ENCODE peak calls at places on chromosomes 5 and 9, in four cellular contexts. F is tibial nerve, Q is HepG2, B is stomach. V is an unnamed sample.

GRCh38 chr9:120650352-120650751 is 63.9 kb downstream of the MEGF9 start:
- DNase-seq in F (no peak), Q (peak), B (no peak), V (no peak)

GRCh38 chr5:99037668-99038067 is 108.9 kb upstream of the CHD1 start:
- DNase-seq in F (no peak), Q (peak), B (peak), V (no peak)

GRCh38 chr5:152608514-152608913 is 203.4 kb upstream of the NMUR2 start:
- DNase-seq in F (no peak), Q (no peak), B (no peak), V (no peak)

GRCh38 chr5:132363431-132364112 is 5.9 kb upstream of the SLC22A5 start:
- DNase-seq in F (peak), Q (no peak), B (no peak), V (no peak)

GRCh38 chr5:35484241-35484640 is 133.4 kb upstream of the SPEF2 start:
- DNase-seq in F (no peak), Q (no peak), B (no peak), V (no peak)

GRCh38 chr9:20621553-20622329 is 558 bp downstream of the MLLT3 start:
- DNase-seq in F (peak), Q (peak), B (peak), V (peak)

GRCh38 chr5:118554241-118554640 is 434.1 kb downstream of the DTWD2 start:
- DNase-seq in F (no peak), Q (no peak), B (no peak), V (no peak)

GRCh38 chr9:126052791-126053190 is 273.8 kb upstream of the MVB12B start:
- DNase-seq in F (no peak), Q (no peak), B (no peak), V (no peak)

GRCh38 chr9:26176628-26177027 is 498.4 kb upstream of the TUSC1 start:
- DNase-seq in F (no peak), Q (no peak), B (no peak), V (no peak)

GRCh38 chr9:36142510-36143161 is 6.1 kb downstream of the GLIPR2 start:
- DNase-seq in F (no peak), Q (no peak), B (peak), V (no peak)

GRCh38 chr9:109251080-109251775 is 69.6 kb downstream of the EPB41L4B start:
- DNase-seq in F (no peak), Q (peak), B (peak), V (no peak)

GRCh38 chr5:1808466-1808865 is 7.3 kb downstream of the NDUFS6 start:
- DNase-seq in F (no peak), Q (no peak), B (no peak), V (no peak)

GRCh38 chr5:77768978-77769377 is 7.2 kb downstream of the TBCA start:
- DNase-seq in F (no peak), Q (no peak), B (no peak), V (no peak)

GRCh38 chr5:107840592-107840991 is 169.9 kb upstream of the EFNA5 start:
- DNase-seq in F (no peak), Q (no peak), B (no peak), V (no peak)

GRCh38 chr9:34139477-34140146 is 13.1 kb upstream of the DCAF12 start:
- DNase-seq in F (peak), Q (peak), B (peak), V (no peak)

GRCh38 chr5:132466453-132467291 is 23.9 kb downstream of the IRF1 start:
- DNase-seq in F (no peak), Q (peak), B (peak), V (peak)

GRCh38 chr9:21919377-21920362 is 74.5 kb downstream of the CDKN2A start:
- DNase-seq in F (no peak), Q (peak), B (no peak), V (no peak)

GRCh38 chr9:123715258-123715657 is 214.7 kb downstream of the DENND1A start:
- DNase-seq in F (no peak), Q (no peak), B (no peak), V (no peak)

GRCh38 chr5:169629847-169630548 is 7.1 kb upstream of the DOCK2 start:
- DNase-seq in F (no peak), Q (peak), B (no peak), V (no peak)

GRCh38 chr5:38420691-38421395 is 135.6 kb downstream of the LIFR start:
- DNase-seq in F (peak), Q (peak), B (peak), V (no peak)

GRCh38 chr9:109331353-109331752 is 10.5 kb upstream of the EPB41L4B start:
- DNase-seq in F (no peak), Q (no peak), B (peak), V (peak)

GRCh38 chr9:16343249-16344237 is 526.9 kb downstream of the BNC2 start:
- DNase-seq in F (peak), Q (no peak), B (no peak), V (no peak)

GRCh38 chr5:80010754-80011392 is 19.8 kb upstream of the MTX3 start:
- DNase-seq in F (no peak), Q (no peak), B (no peak), V (no peak)

GRCh38 chr9:34589656-34590375 is at the start of gene CNTFR:
- DNase-seq in F (no peak), Q (no peak), B (no peak), V (no peak)

GRCh38 chr5:74477082-74477453 is 163.5 kb downstream of the ENC1 start:
- DNase-seq in F (no peak), Q (no peak), B (no peak), V (no peak)

GRCh38 chr5:87139795-87140194 is 127.9 kb upstream of the RASA1 start:
- DNase-seq in F (no peak), Q (no peak), B (no peak), V (no peak)

GRCh38 chr5:90902170-90902569 is 343.6 kb downstream of the ADGRV1 start:
- DNase-seq in F (no peak), Q (no peak), B (no peak), V (no peak)

GRCh38 chr5:97157689-97158088 is 15.3 kb upstream of the LIX1 start:
- DNase-seq in F (no peak), Q (no peak), B (no peak), V (no peak)

GRCh38 chr9:69400470-69400869 is 75.5 kb downstream of the ENTREP1 start:
- DNase-seq in F (no peak), Q (no peak), B (no peak), V (no peak)

GRCh38 chr5:162107591-162107990 is 40.0 kb downstream of the GABRG2 start:
- DNase-seq in F (no peak), Q (no peak), B (no peak), V (no peak)

GRCh38 chr5:93359296-93359957 is 221.6 kb downstream of the NR2F1-AS1 start:
- DNase-seq in F (no peak), Q (no peak), B (no peak), V (no peak)

GRCh38 chr5:34412769-34413168 is 243.4 kb upstream of the RAI14 start:
- DNase-seq in F (no peak), Q (no peak), B (no peak), V (no peak)

GRCh38 chr5:34415559-34416198 is 240.4 kb upstream of the RAI14 start:
- DNase-seq in F (no peak), Q (no peak), B (no peak), V (no peak)

GRCh38 chr5:34411470-34412346 is 244.4 kb upstream of the RAI14 start:
- DNase-seq in F (no peak), Q (no peak), B (no peak), V (no peak)

GRCh38 chr5:34409376-34409775 is 246.8 kb upstream of the RAI14 start:
- DNase-seq in F (no peak), Q (no peak), B (no peak), V (no peak)

GRCh38 chr5:34410411-34411139 is 245.6 kb upstream of the RAI14 start:
- DNase-seq in F (no peak), Q (no peak), B (no peak), V (no peak)
- TF ChIP-seq EP300 in F (no peak), Q (no peak), B (no peak), V (no peak)

DNA sequence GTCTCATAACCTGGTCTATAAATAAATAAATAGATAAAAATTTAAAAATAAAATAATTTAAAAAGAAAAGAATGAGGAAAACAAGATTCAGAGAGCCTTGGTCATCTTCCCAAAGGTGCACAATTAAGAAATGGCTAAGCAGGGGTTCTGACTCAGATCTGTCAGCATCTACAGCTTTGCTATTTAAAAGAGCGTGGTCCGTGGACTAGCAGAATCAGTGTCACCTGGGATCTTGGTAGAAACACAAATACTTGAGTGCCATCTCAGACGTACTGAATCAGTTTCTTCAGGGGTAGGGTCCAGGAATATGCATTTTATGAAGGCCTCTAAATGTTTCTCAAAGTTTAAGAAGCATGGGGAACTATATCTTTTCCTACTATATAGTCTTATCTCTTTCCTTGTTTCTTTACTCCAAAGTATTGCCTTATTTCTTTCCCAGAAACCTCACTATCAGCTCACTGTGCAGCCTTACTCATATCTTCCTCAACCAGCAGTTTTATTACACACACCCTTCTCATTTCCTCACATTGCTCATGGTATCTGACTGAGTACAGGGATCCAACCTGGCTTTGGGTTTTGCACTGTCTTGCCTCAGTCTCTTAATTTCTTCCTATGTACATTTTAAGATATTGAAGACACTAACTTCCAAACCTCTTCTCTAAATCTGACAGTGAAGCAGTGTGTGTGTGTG is 58.6 kb downstream of the TMC1 start:
- DNase-seq in F (no peak), Q (no peak), B (no peak), V (no peak)
- TF ChIP-seq EP300 in F (peak), Q (no peak), B (no peak), V (no peak)

DNA sequence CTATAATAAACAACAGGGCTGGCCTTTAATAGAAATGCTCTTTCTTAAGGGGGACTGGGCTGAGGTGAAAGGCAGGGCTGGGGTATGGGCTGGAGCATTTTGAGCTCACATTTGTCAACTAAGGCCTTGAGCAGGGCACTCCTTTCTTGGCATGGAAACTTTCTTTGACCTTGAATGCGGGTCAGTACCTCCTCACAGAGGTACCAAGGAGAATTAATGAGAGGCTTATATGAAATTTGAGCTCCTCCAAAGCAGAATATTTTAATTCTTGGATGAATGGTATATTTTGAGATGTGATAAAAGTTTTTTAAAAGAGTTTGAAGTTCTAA is 3.1 kb downstream of the CYSTM1 start:
- DNase-seq in F (no peak), Q (no peak), B (peak), V (no peak)
- TF ChIP-seq EP300 in F (no peak), Q (no peak), B (no peak), V (no peak)

GRCh38 chr5:180870669-180871068 is 9.6 kb upstream of the ZFP62 start:
- DNase-seq in F (no peak), Q (no peak), B (no peak), V (no peak)

GRCh38 chr5:180868960-180869359 is 7.9 kb upstream of the ZFP62 start:
- DNase-seq in F (peak), Q (peak), B (peak), V (peak)

GRCh38 chr5:180872419-180872818 is 11.3 kb upstream of the ZFP62 start:
- DNase-seq in F (no peak), Q (no peak), B (no peak), V (no peak)

GRCh38 chr5:180866985-180867384 is 5.9 kb upstream of the ZFP62 start:
- DNase-seq in F (no peak), Q (no peak), B (no peak), V (no peak)

GRCh38 chr5:180869587-180869986 is 8.5 kb upstream of the ZFP62 start:
- DNase-seq in F (peak), Q (no peak), B (no peak), V (no peak)
- TF ChIP-seq EP300 in F (peak), Q (no peak), B (peak), V (peak)

GRCh38 chr9:82031538-82032280 is 43.1 kb downstream of the SPATA31D1 start:
- DNase-seq in F (peak), Q (peak), B (no peak), V (no peak)
- TF ChIP-seq EP300 in F (no peak), Q (no peak), B (no peak), V (no peak)

GRCh38 chr5:172868924-172869565 is 35.0 kb downstream of the ERGIC1 start:
- DNase-seq in F (peak), Q (peak), B (peak), V (peak)
- TF ChIP-seq EP300 in F (peak), Q (no peak), B (peak), V (peak)

DNA sequence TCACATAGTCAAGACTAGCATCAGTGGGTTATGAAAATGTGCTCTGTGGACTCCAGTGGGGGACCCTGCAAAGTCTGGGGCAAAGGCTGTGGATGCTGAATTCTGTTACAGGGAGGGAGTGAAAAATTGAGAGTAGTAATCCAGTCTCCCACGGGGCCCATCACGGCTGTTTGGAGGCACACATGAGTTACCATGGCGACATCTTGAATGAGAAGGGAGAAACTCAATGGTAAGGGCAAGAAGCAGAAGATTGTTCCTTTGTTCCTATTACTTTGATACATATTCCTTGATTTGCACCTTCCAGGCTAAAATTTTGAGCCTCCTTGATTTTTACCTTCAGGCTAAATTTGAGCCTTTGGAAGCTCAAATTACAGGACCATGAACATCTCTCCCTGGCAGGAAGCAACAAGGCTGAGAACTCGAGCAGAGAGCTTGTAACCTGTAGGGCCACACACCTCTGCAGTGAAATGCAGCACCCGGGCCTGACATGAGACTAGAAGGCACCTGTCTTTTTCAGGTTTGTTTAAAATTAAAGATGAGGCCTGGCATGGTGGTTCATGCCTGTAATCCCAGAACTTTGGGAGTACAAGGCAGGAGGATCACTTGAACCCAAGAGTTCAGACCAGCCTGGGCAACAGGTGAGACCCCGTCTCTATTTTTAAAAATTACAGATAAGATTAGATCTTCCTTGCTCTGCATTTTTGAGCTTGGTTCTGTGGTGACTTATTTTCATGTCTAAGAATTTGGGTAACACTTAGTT is 31.0 kb upstream of the ZFR start:
- DNase-seq in F (no peak), Q (no peak), B (no peak), V (no peak)
- TF ChIP-seq EP300 in F (no peak), Q (no peak), B (no peak), V (no peak)

DNA sequence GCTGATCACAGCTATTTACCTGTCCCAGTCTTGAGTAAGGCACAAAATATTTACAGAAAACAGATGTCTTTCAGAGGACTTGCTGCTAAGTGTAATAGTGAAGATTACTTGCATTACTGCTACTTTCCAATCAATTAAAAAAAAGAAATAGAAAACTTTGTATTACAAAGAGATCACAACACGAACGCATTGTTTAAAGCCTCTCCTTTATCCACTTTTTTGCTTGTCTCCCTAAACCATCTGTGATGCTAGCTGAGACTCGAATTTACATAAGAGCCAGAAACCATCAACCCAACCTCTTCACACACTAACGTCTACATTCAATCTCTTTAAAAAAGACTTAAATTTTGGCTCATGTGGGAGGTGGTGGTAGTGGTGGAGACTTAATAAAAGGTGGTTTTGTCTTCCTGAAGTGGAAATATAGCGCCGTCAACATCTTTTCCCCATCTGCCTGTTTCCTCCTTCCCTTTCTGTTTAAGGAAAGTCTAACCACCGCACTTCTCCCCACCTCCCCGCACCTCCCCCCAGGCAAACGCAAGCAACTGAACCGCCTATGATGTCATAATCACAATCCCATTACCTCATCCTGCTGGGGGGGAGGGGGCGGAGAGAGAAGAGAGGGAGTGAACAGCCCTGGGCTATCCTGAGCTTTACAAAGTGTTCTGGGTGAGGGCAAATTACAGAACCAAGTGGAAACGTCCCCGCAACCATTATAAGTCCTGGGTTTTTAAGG is 948 bp upstream of the FAM53C start:
- DNase-seq in F (peak), Q (no peak), B (peak), V (peak)
- TF ChIP-seq EP300 in F (peak), Q (no peak), B (no peak), V (peak)

GRCh38 chr5:89230178-89230577 is 347.2 kb upstream of the MEF2C start:
- DNase-seq in F (no peak), Q (no peak), B (no peak), V (no peak)

GRCh38 chr5:89229331-89230070 is 346.5 kb upstream of the MEF2C start:
- DNase-seq in F (no peak), Q (no peak), B (no peak), V (peak)

GRCh38 chr5:89233462-89233861 is 350.5 kb upstream of the MEF2C start:
- DNase-seq in F (no peak), Q (no peak), B (no peak), V (no peak)

GRCh38 chr5:89228355-89228754 is 345.4 kb upstream of the MEF2C start:
- DNase-seq in F (no peak), Q (no peak), B (no peak), V (no peak)

GRCh38 chr5:89232139-89232603 is 349.2 kb upstream of the MEF2C start:
- DNase-seq in F (no peak), Q (no peak), B (no peak), V (no peak)
- TF ChIP-seq EP300 in F (no peak), Q (no peak), B (no peak), V (no peak)